ENCODE peak calls at places on chromosomes 2 and 18, in seven cellular contexts. W is psoas muscle, H is spleen, L is pancreas, V is right atrium auricular region, C is body of pancreas, I is GM23248. O is an unnamed sample.

GRCh38 chr2:32008811-32009478 is 1.9 kb downstream of the MEMO1 start:
- DNase-seq in W (no peak), H (peak; percentile 75), L (peak; percentile 24), V (no peak), C (peak; percentile 20), I (peak; percentile 59), O (peak; percentile 38)

GRCh38 chr2:225120175-225120574 is 77.9 kb upstream of the DOCK10 start:
- DNase-seq in W (no peak), H (no peak), L (no peak), V (no peak), C (no peak), I (peak; percentile 84), O (peak; percentile 94)

GRCh38 chr18:58044370-58045264 is 591 bp downstream of the NEDD4L start:
- DNase-seq in W (peak; percentile 59), H (peak; percentile 90), L (peak; percentile 55), V (peak; percentile 65), C (peak; percentile 52), I (peak; percentile 55), O (peak; percentile 35)

GRCh38 chr2:23624915-23625314 is 239.9 kb downstream of the KLHL29 start:
- DNase-seq in W (no peak), H (peak; percentile 22), L (no peak), V (no peak), C (no peak), I (no peak), O (no peak)

GRCh38 chr2:9967053-9967775 is 15.7 kb downstream of the GRHL1 start:
- DNase-seq in W (no peak), H (no peak), L (no peak), V (no peak), C (no peak), I (peak; percentile 78), O (no peak)

GRCh38 chr18:28504100-28504499 is 327.2 kb upstream of the CDH2 start:
- DNase-seq in W (no peak), H (no peak), L (no peak), V (no peak), C (no peak), I (peak; percentile 28), O (no peak)

GRCh38 chr18:2515408-2515807 is 55.9 kb downstream of the METTL4 start:
- DNase-seq in W (no peak), H (no peak), L (no peak), V (no peak), C (no peak), I (peak; percentile 89), O (no peak)

GRCh38 chr18:37546023-37546537 is 19.5 kb downstream of the CELF4 start:
- DNase-seq in W (no peak), H (peak; percentile 49), L (no peak), V (no peak), C (no peak), I (no peak), O (no peak)

GRCh38 chr2:31511376-31511775 is 69.4 kb downstream of the SRD5A2 start:
- DNase-seq in W (no peak), H (no peak), L (no peak), V (no peak), C (no peak), I (peak; percentile 53), O (no peak)

GRCh38 chr18:47970664-47971523 is 40.4 kb upstream of the SMAD2 start:
- DNase-seq in W (no peak), H (no peak), L (no peak), V (no peak), C (no peak), I (no peak), O (no peak)

GRCh38 chr2:111155610-111156009 is 34.9 kb downstream of the BCL2L11 start:
- DNase-seq in W (no peak), H (no peak), L (no peak), V (no peak), C (no peak), I (no peak), O (no peak)

GRCh38 chr18:24741961-24742738 is 281.7 kb downstream of the HRH4 start:
- DNase-seq in W (no peak), H (no peak), L (no peak), V (no peak), C (no peak), I (peak; percentile 79), O (no peak)

GRCh38 chr2:181334158-181334826 is 122.9 kb upstream of the ITGA4 start:
- DNase-seq in W (no peak), H (no peak), L (no peak), V (no peak), C (no peak), I (no peak), O (no peak)

GRCh38 chr18:49052891-49053644 is 102.3 kb upstream of the SMAD7 start:
- DNase-seq in W (no peak), H (no peak), L (no peak), V (no peak), C (no peak), I (peak; percentile 98), O (peak; percentile 74)

GRCh38 chr2:126979039-126979438 is 80.3 kb downstream of the TEX51 start:
- DNase-seq in W (no peak), H (no peak), L (no peak), V (no peak), C (no peak), I (no peak), O (no peak)

GRCh38 chr18:77248873-77249582 is 620 bp upstream of the GALR1 start:
- DNase-seq in W (no peak), H (no peak), L (no peak), V (no peak), C (no peak), I (no peak), O (no peak)

GRCh38 chr2:230411484-230412368 is 4.3 kb upstream of the SP100 start:
- DNase-seq in W (peak; percentile 73), H (peak; percentile 95), L (peak; percentile 48), V (no peak), C (peak; percentile 58), I (peak; percentile 87), O (peak; percentile 56)
- H3K4me1 ChIP-seq in W (peaks cover 10% of the 10 kb centered on the region), H (peaks cover 45% of the 10 kb centered on the region), L (no peaks in the 10 kb centered on the region), V (peaks cover 56% of the 10 kb centered on the region), C (peaks cover 21% of the 10 kb centered on the region), I (peaks cover 20% of the 10 kb centered on the region), O (no peaks in the 10 kb centered on the region)

GRCh38 chr2:28394997-28395333 is 2.3 kb downstream of the FOSL2 start:
- DNase-seq in W (no peak), H (no peak), L (no peak), V (no peak), C (no peak), I (no peak), O (no peak)
- H3K27ac ChIP-seq in W (peak overlapping the region; percentile 100), H (peak overlapping the region; percentile 99), L (peak overlapping the region; percentile 94), V (peak overlapping the region; percentile 99), C (peak overlapping the region; percentile 100), I (peak overlapping the region; percentile 98), O (peak overlapping the region; percentile 68)

DNA sequence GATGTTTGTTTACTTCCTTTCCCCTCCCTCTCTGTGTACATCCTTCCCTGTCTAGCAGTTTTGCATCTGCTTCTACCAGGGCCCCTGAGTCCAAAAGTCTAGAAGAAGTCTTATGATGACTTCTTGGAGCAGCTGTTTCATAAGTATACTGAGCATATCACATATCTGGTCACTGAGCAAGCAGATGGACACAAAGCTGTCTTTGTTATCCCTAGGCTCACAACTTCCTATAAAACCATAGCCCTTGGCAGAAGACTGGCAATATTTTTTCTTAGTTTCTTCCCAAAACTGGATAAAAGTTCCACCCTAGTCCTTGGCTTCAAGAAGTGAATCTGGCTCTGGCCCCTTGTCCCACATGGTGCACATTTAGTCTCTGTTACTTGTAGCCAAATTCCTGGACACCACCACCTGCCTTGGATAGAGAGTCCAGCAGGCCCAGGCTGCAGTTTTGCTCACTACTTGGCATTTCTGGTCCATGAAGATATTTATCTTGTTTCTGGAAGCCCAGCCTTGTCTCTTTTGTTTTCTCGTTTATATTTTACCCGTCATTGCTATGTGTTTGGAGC is 22.5 kb downstream of the THOC1 start:
- DNase-seq in W (no peak), H (no peak), L (no peak), V (no peak), C (no peak), I (peak; percentile 7), O (peak; percentile 77)
- H3K36me3 ChIP-seq in W (peaks cover 81% of the 10 kb centered on the region), H (peaks cover 98% of the 10 kb centered on the region), L (no peaks in the 10 kb centered on the region), V (peaks cover 47% of the 10 kb centered on the region), C (no peaks in the 10 kb centered on the region), I (peaks cover 41% of the 10 kb centered on the region), O (peaks cover 77% of the 10 kb centered on the region)

DNA sequence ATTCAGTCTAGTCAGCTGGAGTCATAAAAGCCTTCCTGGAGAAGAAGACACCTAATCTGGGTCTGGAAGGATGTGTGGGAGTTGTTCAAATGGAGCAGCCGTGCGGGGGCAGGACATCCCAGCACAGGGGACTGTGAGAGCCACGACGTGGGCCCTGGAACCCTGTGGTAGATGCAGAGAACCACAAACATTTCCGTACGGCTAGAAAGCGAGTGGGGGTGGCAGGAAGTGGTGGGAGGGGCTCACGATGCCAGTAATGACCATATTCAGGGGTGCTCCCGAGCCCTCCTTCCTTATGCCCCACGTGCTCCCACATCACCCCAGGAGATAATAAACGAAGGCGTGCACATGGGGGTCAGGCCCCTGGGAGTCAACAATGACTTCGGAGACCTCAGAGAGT is 21.0 kb upstream of the COL6A3 start:
- DNase-seq in W (no peak), H (peak; percentile 88), L (no peak), V (no peak), C (no peak), I (peak; percentile 90), O (no peak)
- H3K4me1 ChIP-seq in W (no peaks in the 10 kb centered on the region), H (peaks cover 5% of the 10 kb centered on the region), L (no peaks in the 10 kb centered on the region), V (peaks cover 62% of the 10 kb centered on the region), C (peaks cover 19% of the 10 kb centered on the region), I (peaks cover 59% of the 10 kb centered on the region), O (no peaks in the 10 kb centered on the region)

GRCh38 chr2:128901572-128902391 is 583.1 kb upstream of the HS6ST1 start:
- DNase-seq in W (no peak), H (no peak), L (no peak), V (no peak), C (no peak), I (no peak), O (no peak)
- H3K27ac ChIP-seq in W (no peak overlapping the region), H (no peak overlapping the region), L (no peak overlapping the region), V (no peak overlapping the region), C (no peak overlapping the region), I (no peak overlapping the region), O (no peak overlapping the region)

DNA sequence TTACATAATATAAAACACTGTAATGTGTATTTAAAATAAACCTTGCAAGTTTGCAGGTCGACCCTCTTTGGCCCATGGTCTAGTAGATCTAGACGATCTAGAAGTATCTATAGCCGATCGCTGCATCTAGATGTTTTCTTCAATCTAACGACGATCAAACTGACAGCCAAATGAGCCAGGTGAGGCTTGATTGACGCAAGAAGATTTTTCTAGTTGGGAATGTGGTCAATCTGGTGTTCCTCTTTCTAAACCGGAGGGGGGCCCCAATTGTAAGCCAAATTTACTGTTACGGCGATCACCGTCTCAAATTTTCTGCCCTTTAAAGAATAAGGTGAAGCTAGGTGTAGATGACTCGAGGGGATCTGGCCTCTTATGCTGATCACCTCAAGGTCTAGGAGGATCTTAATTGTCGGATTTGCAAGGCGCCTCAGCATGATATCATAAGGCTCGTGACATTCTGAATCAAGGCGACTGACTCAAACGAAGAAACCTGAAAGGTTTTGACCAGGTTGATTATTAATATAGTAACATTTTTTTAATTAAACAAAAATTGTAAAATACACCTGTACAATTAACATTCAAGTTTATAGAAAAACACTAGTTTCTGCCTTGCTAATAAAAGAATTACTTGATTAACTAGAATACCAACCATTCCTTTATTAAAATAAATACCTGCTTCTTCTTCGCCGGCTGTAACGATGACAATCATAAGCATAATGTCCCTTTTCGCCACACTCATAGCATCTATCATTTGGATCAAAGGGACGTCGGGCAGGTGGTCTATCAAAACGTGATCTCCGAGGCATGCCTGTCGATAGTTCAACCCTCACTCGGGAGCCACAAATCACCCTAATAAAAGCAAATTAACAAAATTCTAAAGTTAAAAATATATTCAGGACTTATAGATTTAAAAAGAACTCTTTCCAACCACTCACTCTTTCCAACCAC is 2.0 kb downstream of the SRSF7 start:
- DNase-seq in W (no peak), H (no peak), L (no peak), V (no peak), C (no peak), I (peak; percentile 40), O (no peak)
- H3K36me3 ChIP-seq in W (peaks cover 59% of the 10 kb centered on the region), H (peaks cover 58% of the 10 kb centered on the region), L (peaks cover 42% of the 10 kb centered on the region), V (peaks cover 54% of the 10 kb centered on the region), C (no peaks in the 10 kb centered on the region), I (peaks cover 54% of the 10 kb centered on the region), O (peaks cover 63% of the 10 kb centered on the region)